ENCODE peak calls at places on chromosomes 13 and 19, in nine cellular contexts. T is prostate gland; N is CD8-positive, alpha-beta T cell; F is naive thymus-derived CD4-positive, alpha-beta T cell; P is lower lobe of right lung; J is CD8-positive, alpha-beta memory T cell; D is IMR-90; V is cardiac muscle cell; Z is suprapubic skin. G is an unnamed sample. For H3K36me3, the result is how much of the 10 kb centered on the place peaks cover.

GRCh38 chr13:70893832-70894231 is 785.6 kb upstream of the KLHL1 start:
- DNase-seq in T (no peak), N (no peak), F (no peak), P (no peak), J (no peak), D (no peak), V (no peak), Z (no peak), G (no peak)

GRCh38 chr13:42628666-42629065 is 54.7 kb downstream of the TNFSF11 start:
- DNase-seq in T (no peak), N (no peak), F (no peak), P (no peak), J (no peak), D (no peak), V (no peak), Z (no peak), G (no peak)

GRCh38 chr13:42971670-42972355 is 20.2 kb downstream of the EPSTI1 start:
- DNase-seq in T (no peak), N (no peak), F (no peak), P (no peak), J (no peak), D (peak), V (no peak), Z (no peak), G (no peak)

GRCh38 chr13:75365724-75366173 is 116.2 kb downstream of the TBC1D4 start:
- DNase-seq in T (no peak), N (no peak), F (no peak), P (no peak), J (no peak), D (peak), V (no peak), Z (no peak), G (no peak)

GRCh38 chr19:54188224-54188871 is 1.0 kb downstream of the MBOAT7 start:
- DNase-seq in T (no peak), N (no peak), F (no peak), P (peak), J (peak), D (peak), V (no peak), Z (no peak), G (no peak)

GRCh38 chr13:20074956-20075355 is 85.9 kb downstream of the GJA3 start:
- DNase-seq in T (no peak), N (no peak), F (no peak), P (no peak), J (no peak), D (no peak), V (no peak), Z (no peak), G (no peak)

GRCh38 chr13:94558721-94559120 is 37.2 kb downstream of the TGDS start:
- DNase-seq in T (no peak), N (no peak), F (peak), P (no peak), J (no peak), D (no peak), V (no peak), Z (no peak), G (no peak)

GRCh38 chr19:46373573-46374359 is 26.9 kb downstream of the PPP5C start:
- DNase-seq in T (peak), N (no peak), F (no peak), P (peak), J (no peak), D (peak), V (no peak), Z (peak), G (no peak)

GRCh38 chr19:14322889-14323463 is 58.3 kb upstream of the ADGRE5 start:
- DNase-seq in T (no peak), N (no peak), F (no peak), P (no peak), J (no peak), D (no peak), V (no peak), Z (no peak), G (no peak)

GRCh38 chr19:33508431-33508830 is 13.2 kb downstream of the PEPD start:
- DNase-seq in T (no peak), N (no peak), F (no peak), P (no peak), J (no peak), D (no peak), V (no peak), Z (no peak), G (no peak)

GRCh38 chr13:50901701-50902100 is 7.9 kb upstream of the RNASEH2B start:
- DNase-seq in T (peak), N (no peak), F (no peak), P (no peak), J (no peak), D (no peak), V (no peak), Z (no peak), G (no peak)

GRCh38 chr13:58097831-58098230 is 466.3 kb downstream of the PCDH17 start:
- DNase-seq in T (no peak), N (no peak), F (no peak), P (no peak), J (no peak), D (no peak), V (no peak), Z (no peak), G (no peak)

GRCh38 chr13:98957731-98958442 is 20.0 kb downstream of the DOCK9 start:
- DNase-seq in T (no peak), N (no peak), F (no peak), P (no peak), J (no peak), D (no peak), V (no peak), Z (no peak), G (no peak)

GRCh38 chr19:41615207-41615606 is 11.7 kb downstream of the CEACAM4 start:
- DNase-seq in T (no peak), N (no peak), F (no peak), P (no peak), J (no peak), D (no peak), V (no peak), Z (no peak), G (no peak)

GRCh38 chr13:40968416-40969000 is 50.6 kb downstream of the ELF1 start:
- DNase-seq in T (no peak), N (no peak), F (no peak), P (no peak), J (no peak), D (no peak), V (no peak), Z (no peak), G (no peak)

GRCh38 chr19:45473366-45474190 is 5.8 kb downstream of the FOSB start:
- DNase-seq in T (no peak), N (peak), F (no peak), P (no peak), J (peak), D (no peak), V (no peak), Z (no peak), G (no peak)

GRCh38 chr13:33194820-33195692 is 90.5 kb downstream of the STARD13 start:
- DNase-seq in T (no peak), N (no peak), F (no peak), P (no peak), J (no peak), D (peak), V (no peak), Z (no peak), G (no peak)

GRCh38 chr19:33344210-33344609 is 29.3 kb upstream of the CEBPG start:
- DNase-seq in T (no peak), N (no peak), F (no peak), P (no peak), J (no peak), D (no peak), V (no peak), Z (no peak), G (no peak)

GRCh38 chr13:62375653-62376052 is 960.0 kb upstream of the PCDH20 start:
- DNase-seq in T (no peak), N (no peak), F (no peak), P (no peak), J (no peak), D (no peak), V (no peak), Z (no peak), G (no peak)

GRCh38 chr13:60765700-60766411 is 368.8 kb downstream of the TDRD3 start:
- DNase-seq in T (peak), N (no peak), F (no peak), P (no peak), J (no peak), D (no peak), V (peak), Z (no peak), G (no peak)

GRCh38 chr13:30235206-30235605 is 72.1 kb downstream of the KATNAL1 start:
- DNase-seq in T (no peak), N (no peak), F (no peak), P (no peak), J (no peak), D (no peak), V (no peak), Z (no peak), G (no peak)

GRCh38 chr13:21399741-21400140 is 59.4 kb downstream of the ZDHHC20 start:
- DNase-seq in T (no peak), N (no peak), F (peak), P (no peak), J (no peak), D (peak), V (no peak), Z (no peak), G (no peak)

GRCh38 chr13:20803180-20803965 is 29.6 kb upstream of the EEF1AKMT1 start:
- DNase-seq in T (no peak), N (no peak), F (no peak), P (no peak), J (no peak), D (no peak), V (no peak), Z (no peak), G (no peak)

GRCh38 chr19:13055213-13056051 is 47.2 kb downstream of the LYL1 start:
- DNase-seq in T (no peak), N (no peak), F (no peak), P (peak), J (no peak), D (peak), V (no peak), Z (peak), G (peak)

GRCh38 chr19:14103310-14103709 is 12.8 kb upstream of the SAMD1 start:
- DNase-seq in T (no peak), N (no peak), F (no peak), P (no peak), J (no peak), D (no peak), V (no peak), Z (no peak), G (no peak)

GRCh38 chr19:18605196-18605545 is 1.4 kb downstream of the CRLF1 start:
- DNase-seq in T (no peak), N (no peak), F (no peak), P (no peak), J (no peak), D (no peak), V (no peak), Z (no peak), G (no peak)

GRCh38 chr19:810077-810855 is 11.5 kb downstream of the PLPPR3 start:
- DNase-seq in T (no peak), N (no peak), F (no peak), P (no peak), J (no peak), D (no peak), V (no peak), Z (no peak), G (no peak)

GRCh38 chr19:811007-811434 is 10.7 kb downstream of the PLPPR3 start:
- DNase-seq in T (no peak), N (no peak), F (no peak), P (no peak), J (no peak), D (no peak), V (no peak), Z (no peak), G (no peak)

GRCh38 chr19:812049-812816 is 9.5 kb downstream of the PLPPR3 start:
- DNase-seq in T (no peak), N (no peak), F (no peak), P (no peak), J (no peak), D (no peak), V (no peak), Z (no peak), G (no peak)

GRCh38 chr19:812819-813358 is 8.9 kb downstream of the PLPPR3 start:
- DNase-seq in T (no peak), N (no peak), F (no peak), P (no peak), J (no peak), D (no peak), V (no peak), Z (no peak), G (no peak)

DNA sequence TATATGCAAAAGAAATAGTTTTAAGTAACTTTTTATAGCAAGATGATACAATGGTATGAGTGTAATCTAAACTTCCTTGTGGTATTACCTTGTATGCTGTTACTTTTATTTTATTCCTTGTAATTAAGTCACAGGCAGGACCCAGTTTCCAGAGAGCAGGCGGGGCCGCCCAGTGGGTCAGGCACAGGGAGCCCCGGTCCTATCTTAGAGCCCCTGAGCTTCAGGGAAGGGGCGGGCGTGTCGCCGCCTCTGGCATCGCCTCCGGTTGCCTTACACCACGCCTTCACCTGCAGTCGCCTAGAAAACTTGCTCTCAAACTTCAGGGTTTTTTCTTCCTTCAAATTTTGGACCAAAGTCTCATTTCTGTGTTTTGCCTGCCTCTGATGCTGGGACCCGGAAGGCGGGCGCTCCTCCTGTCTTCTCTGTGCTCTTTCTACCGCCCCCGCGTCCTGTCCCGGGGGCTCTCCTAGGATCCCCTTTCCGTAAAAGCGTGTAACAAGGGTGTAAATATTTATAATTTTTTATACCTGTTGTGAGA is 10.2 kb downstream of the PLPPR3 start:
- DNase-seq in T (no peak), N (no peak), F (no peak), P (no peak), J (no peak), D (no peak), V (no peak), Z (no peak), G (no peak)
- H3K36me3 ChIP-seq in T (under half), N (under half), F (half or more), P (half or more), J (under half), D (half or more), V (half or more), Z (half or more), G (half or more)

DNA sequence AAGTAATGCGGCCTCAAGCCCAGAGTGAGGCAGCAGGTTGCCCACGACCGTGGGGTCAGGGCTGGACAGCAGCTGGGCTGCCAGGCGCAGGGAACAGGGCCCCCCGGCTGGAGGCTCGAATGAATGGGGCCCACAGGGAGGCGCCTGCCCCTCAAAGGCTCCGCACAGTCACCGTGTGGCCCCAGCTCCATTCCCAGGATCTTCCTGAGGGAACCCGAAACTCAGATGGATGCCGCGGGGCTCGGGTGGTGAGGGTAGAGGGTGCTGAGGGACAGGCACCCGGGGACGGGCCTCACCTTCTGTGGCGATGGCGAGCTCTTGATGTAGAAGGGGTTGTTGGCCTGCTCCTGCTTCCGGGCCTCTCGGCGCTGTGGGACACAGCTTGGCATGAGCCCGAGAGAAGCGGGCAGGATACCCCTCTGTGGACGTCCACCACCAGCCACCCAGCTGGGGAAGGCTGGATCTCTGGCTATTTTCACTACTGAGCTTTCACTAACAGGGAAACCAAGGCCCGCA is 19.3 kb downstream of the IZUMO4 start:
- DNase-seq in T (no peak), N (no peak), F (no peak), P (no peak), J (no peak), D (no peak), V (no peak), Z (no peak), G (no peak)
- H3K36me3 ChIP-seq in T (under half), N (half or more), F (half or more), P (half or more), J (half or more), D (half or more), V (half or more), Z (half or more), G (half or more)

GRCh38 chr19:51891193-51891747 is 3.5 kb upstream of the ZNF577 start:
- DNase-seq in T (no peak), N (no peak), F (no peak), P (no peak), J (no peak), D (no peak), V (no peak), Z (no peak), G (no peak)
- H3K36me3 ChIP-seq in T (under half), N (half or more), F (half or more), P (half or more), J (half or more), D (under half), V (half or more), Z (half or more), G (half or more)

DNA sequence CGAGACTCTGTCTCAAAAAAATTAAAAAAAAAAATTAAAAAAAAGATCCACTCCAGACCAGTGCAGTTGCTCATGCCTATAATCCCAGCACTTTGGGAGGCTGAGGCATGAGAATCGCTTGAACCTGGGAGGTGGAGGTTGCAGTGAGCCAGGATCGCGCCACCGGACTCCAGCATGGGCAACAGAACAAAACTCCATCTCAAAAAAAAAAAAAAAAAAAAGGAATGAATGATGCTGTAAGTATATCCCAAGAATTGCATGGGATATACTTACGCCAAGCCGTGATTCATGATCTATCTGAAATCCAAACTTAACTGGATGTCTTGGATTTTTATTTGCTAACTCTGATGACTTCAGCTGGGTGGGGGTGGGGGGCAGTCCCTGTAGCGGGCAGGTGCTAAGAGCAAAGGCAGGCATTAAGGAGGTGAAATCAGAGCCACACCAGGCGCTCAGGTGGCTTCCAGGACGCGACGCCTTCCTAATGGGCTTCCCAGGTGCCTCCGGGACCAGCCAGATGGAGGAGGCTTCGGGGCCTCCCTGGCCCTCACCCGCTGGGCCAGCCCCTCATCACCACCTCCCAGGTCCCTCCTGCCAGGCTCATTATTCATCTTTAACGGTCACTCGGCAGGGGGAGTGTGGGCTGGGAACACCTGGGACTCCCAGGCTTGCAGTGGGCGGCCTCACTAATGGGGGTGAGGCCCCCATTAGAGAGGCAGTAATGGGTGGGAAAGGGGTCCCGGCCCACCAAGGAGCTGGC is 11.4 kb upstream of the FUT5 start:
- DNase-seq in T (no peak), N (no peak), F (no peak), P (no peak), J (no peak), D (no peak), V (no peak), Z (no peak), G (no peak)
- H3K36me3 ChIP-seq in T (under half), N (under half), F (under half), P (under half), J (under half), D (under half), V (under half), Z (under half), G (under half)

DNA sequence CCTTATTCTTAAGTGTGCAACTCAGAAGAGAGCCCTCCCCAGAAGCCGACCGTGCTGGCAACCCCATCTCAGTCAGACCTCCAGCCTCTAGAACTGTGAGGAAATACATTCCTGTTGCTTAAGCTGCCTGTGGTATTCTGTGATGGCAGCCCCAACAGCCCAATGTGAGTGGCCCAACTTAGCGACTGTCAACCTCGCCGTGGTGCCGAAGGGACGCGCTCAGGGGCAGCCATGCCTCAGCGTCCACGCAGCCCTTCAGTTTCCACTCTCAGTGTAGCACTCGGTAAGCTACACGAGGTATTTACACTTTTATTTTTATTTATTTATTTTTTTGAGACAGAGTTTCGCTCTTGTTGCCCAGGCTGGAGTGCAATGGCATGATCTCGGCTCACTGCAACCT is 18.4 kb downstream of the PROZ start:
- DNase-seq in T (no peak), N (no peak), F (no peak), P (no peak), J (no peak), D (no peak), V (no peak), Z (no peak), G (no peak)
- H3K36me3 ChIP-seq in T (under half), N (under half), F (half or more), P (half or more), J (under half), D (half or more), V (under half), Z (half or more), G (under half)

GRCh38 chr19:36674201-36674600 is 7.6 kb upstream of the ZNF461 start:
- DNase-seq in T (no peak), N (no peak), F (no peak), P (no peak), J (no peak), D (no peak), V (no peak), Z (no peak), G (no peak)
- H3K36me3 ChIP-seq in T (under half), N (under half), F (under half), P (under half), J (under half), D (under half), V (under half), Z (under half), G (under half)

GRCh38 chr13:110683203-110683883 is 22.6 kb downstream of the CARS2 start:
- DNase-seq in T (no peak), N (no peak), F (peak), P (no peak), J (no peak), D (peak), V (peak), Z (no peak), G (no peak)
- H3K36me3 ChIP-seq in T (under half), N (under half), F (half or more), P (half or more), J (under half), D (half or more), V (under half), Z (half or more), G (under half)

GRCh38 chr19:8601796-8602195 is 8.7 kb downstream of the ADAMTS10 start:
- DNase-seq in T (no peak), N (no peak), F (no peak), P (no peak), J (no peak), D (no peak), V (no peak), Z (no peak), G (no peak)

GRCh38 chr19:8607386-8607785 is 3.1 kb downstream of the ADAMTS10 start:
- DNase-seq in T (no peak), N (no peak), F (no peak), P (no peak), J (no peak), D (peak), V (no peak), Z (no peak), G (no peak)

GRCh38 chr19:8608858-8609209 is 1.7 kb downstream of the ADAMTS10 start:
- DNase-seq in T (no peak), N (no peak), F (no peak), P (no peak), J (no peak), D (no peak), V (no peak), Z (no peak), G (no peak)

GRCh38 chr19:8609210-8610040 is 1.1 kb downstream of the ADAMTS10 start:
- DNase-seq in T (no peak), N (no peak), F (no peak), P (peak), J (no peak), D (peak), V (peak), Z (no peak), G (no peak)

GRCh38 chr19:8605514-8605913 is 5.0 kb downstream of the ADAMTS10 start:
- DNase-seq in T (no peak), N (no peak), F (no peak), P (no peak), J (no peak), D (no peak), V (no peak), Z (no peak), G (no peak)
- H3K36me3 ChIP-seq in T (under half), N (under half), F (half or more), P (under half), J (under half), D (under half), V (under half), Z (under half), G (under half)